ENCODE peak calls at places on chromosomes 5 and 9, in seven cellular contexts. Q is neuronal stem cell; R is CD8-positive, alpha-beta memory T cell; Y is HCT116; L is IMR-90; F is mammary epithelial cell; V is CD4-positive, alpha-beta memory T cell. Z is an unnamed sample. For H3K9me3, the result is how much of the 10 kb centered on the place peaks cover.

GRCh38 chr5:136016945-136017530 is 11.8 kb upstream of the TGFBI start:
- DNase-seq in Q (no peak), R (no peak), Y (peak), L (peak), F (peak), V (no peak), Z (no peak)

GRCh38 chr5:138925090-138925635 is 50.0 kb upstream of the LRRTM2 start:
- DNase-seq in Q (no peak), R (no peak), Y (no peak), L (no peak), F (no peak), V (no peak), Z (no peak)

GRCh38 chr9:26169684-26170083 is 491.4 kb upstream of the TUSC1 start:
- DNase-seq in Q (no peak), R (no peak), Y (no peak), L (peak), F (peak), V (no peak), Z (no peak)

GRCh38 chr9:111926421-111926875 is 29.8 kb downstream of the UGCG start:
- DNase-seq in Q (no peak), R (peak), Y (no peak), L (peak), F (no peak), V (peak), Z (peak)

GRCh38 chr9:81669011-81669739 is 20.2 kb downstream of the TLE1 start:
- DNase-seq in Q (no peak), R (no peak), Y (no peak), L (peak), F (no peak), V (no peak), Z (no peak)

GRCh38 chr5:142922223-142922952 is 152.2 kb downstream of the ARHGAP26 start:
- DNase-seq in Q (no peak), R (no peak), Y (no peak), L (peak), F (no peak), V (no peak), Z (no peak)

GRCh38 chr9:82410306-82410705 is 421.7 kb downstream of the SPATA31D1 start:
- DNase-seq in Q (no peak), R (no peak), Y (no peak), L (peak), F (peak), V (no peak), Z (no peak)

GRCh38 chr9:93288891-93289883 is 105.2 kb downstream of the WNK2 start:
- DNase-seq in Q (no peak), R (no peak), Y (no peak), L (peak), F (peak), V (no peak), Z (peak)

GRCh38 chr5:74073257-74073656 is 447.3 kb downstream of the ARHGEF28 start:
- DNase-seq in Q (no peak), R (no peak), Y (no peak), L (peak), F (no peak), V (no peak), Z (no peak)

GRCh38 chr9:70110194-70111041 is 66.8 kb downstream of the MAMDC2 start:
- DNase-seq in Q (no peak), R (no peak), Y (no peak), L (peak), F (no peak), V (no peak), Z (no peak)

GRCh38 chr9:107177243-107177839 is 105.7 kb upstream of the RAD23B start:
- DNase-seq in Q (no peak), R (no peak), Y (no peak), L (no peak), F (no peak), V (no peak), Z (no peak)

GRCh38 chr5:173884402-173885053 is 3.6 kb upstream of the CPEB4 start:
- DNase-seq in Q (no peak), R (peak), Y (no peak), L (no peak), F (peak), V (peak), Z (peak)

GRCh38 chr9:78831726-78832125 is 534.8 kb downstream of the PSAT1 start:
- DNase-seq in Q (no peak), R (no peak), Y (no peak), L (peak), F (no peak), V (no peak), Z (no peak)

GRCh38 chr5:181024245-181025029 is 15.6 kb upstream of the BTNL9 start:
- DNase-seq in Q (no peak), R (no peak), Y (no peak), L (no peak), F (peak), V (no peak), Z (no peak)

GRCh38 chr5:54221096-54221495 is 89.3 kb downstream of the ARL15 start:
- DNase-seq in Q (no peak), R (no peak), Y (no peak), L (no peak), F (no peak), V (no peak), Z (no peak)

GRCh38 chr5:62093981-62094380 is 212.0 kb upstream of the KIF2A start:
- DNase-seq in Q (peak), R (no peak), Y (no peak), L (peak), F (no peak), V (no peak), Z (peak)

GRCh38 chr9:85290019-85290418 is 451.7 kb downstream of the AGTPBP1 start:
- DNase-seq in Q (no peak), R (no peak), Y (no peak), L (no peak), F (no peak), V (no peak), Z (no peak)

GRCh38 chr5:36158144-36158543 is 6.2 kb downstream of the SKP2 start:
- DNase-seq in Q (no peak), R (no peak), Y (no peak), L (peak), F (no peak), V (no peak), Z (no peak)

GRCh38 chr5:2011481-2012411 is 129.0 kb upstream of the IRX4 start:
- DNase-seq in Q (no peak), R (no peak), Y (no peak), L (no peak), F (no peak), V (no peak), Z (peak)

GRCh38 chr9:73981405-73981804 is 515.7 kb upstream of the RORB start:
- DNase-seq in Q (no peak), R (no peak), Y (no peak), L (no peak), F (no peak), V (no peak), Z (no peak)

GRCh38 chr9:93814561-93814960 is 140.6 kb downstream of the BARX1 start:
- DNase-seq in Q (no peak), R (no peak), Y (no peak), L (no peak), F (no peak), V (no peak), Z (no peak)

GRCh38 chr5:149794338-149795023 is 64.4 kb downstream of the PPARGC1B start:
- DNase-seq in Q (no peak), R (no peak), Y (no peak), L (no peak), F (no peak), V (no peak), Z (no peak)

GRCh38 chr5:109767184-109767995 is 77.7 kb downstream of the MAN2A1 start:
- DNase-seq in Q (no peak), R (no peak), Y (no peak), L (no peak), F (no peak), V (no peak), Z (no peak)
- H3K4me3 ChIP-seq in Q (no peak), R (no peak), Y (no peak), L (no peak), F (no peak), V (no peak), Z (no peak)

GRCh38 chr9:77769246-77769645 is 121.1 kb upstream of the GNA14 start:
- DNase-seq in Q (no peak), R (no peak), Y (no peak), L (no peak), F (no peak), V (no peak), Z (peak)

GRCh38 chr9:77764894-77765780 is 117.0 kb upstream of the GNA14 start:
- DNase-seq in Q (no peak), R (no peak), Y (peak), L (peak), F (peak), V (no peak), Z (no peak)

GRCh38 chr9:77763566-77763965 is 115.4 kb upstream of the GNA14 start:
- DNase-seq in Q (no peak), R (no peak), Y (no peak), L (no peak), F (no peak), V (no peak), Z (no peak)

GRCh38 chr9:77765781-77766259 is 117.7 kb upstream of the GNA14 start:
- DNase-seq in Q (no peak), R (no peak), Y (no peak), L (no peak), F (no peak), V (no peak), Z (no peak)

GRCh38 chr9:77766587-77766986 is 118.5 kb upstream of the GNA14 start:
- DNase-seq in Q (no peak), R (no peak), Y (no peak), L (no peak), F (no peak), V (no peak), Z (no peak)
- H3K9me3 ChIP-seq in Q (under half), R (under half), Y (under half), L (under half), F (under half), V (under half), Z (under half)

DNA sequence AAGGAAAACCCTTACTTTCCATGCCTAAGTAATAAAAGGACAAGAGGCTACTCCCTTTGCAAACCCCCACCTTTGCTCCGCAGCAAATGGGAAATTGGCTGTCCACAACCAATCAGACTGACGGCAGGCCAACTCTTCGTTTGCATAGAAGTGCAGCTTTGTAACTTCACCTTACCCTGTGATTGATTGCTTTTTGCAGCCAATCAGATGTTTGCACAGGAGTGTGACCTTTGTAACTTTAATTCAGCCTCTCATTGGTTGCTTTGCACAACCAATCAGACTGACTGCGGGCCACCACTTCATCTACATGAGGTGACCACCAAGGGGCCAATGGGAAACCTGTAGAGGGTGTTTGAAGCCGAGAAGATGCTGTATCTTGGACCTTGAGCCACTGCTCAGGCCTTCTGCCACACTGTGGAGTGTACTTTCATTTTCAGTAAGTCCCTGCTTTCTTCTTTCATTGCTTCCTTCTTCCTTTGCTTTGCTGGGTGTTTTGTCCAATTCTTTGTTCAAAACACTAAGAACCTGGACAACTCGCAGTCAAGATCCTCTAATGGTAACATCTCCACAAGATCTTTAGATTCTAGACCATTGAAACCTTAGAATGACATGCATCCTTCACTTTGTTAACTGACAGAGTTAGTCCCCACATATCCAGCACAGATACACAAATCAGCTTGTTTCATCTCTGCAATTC is 51.3 kb upstream of the FREM1 start:
- DNase-seq in Q (no peak), R (no peak), Y (no peak), L (no peak), F (no peak), V (no peak), Z (no peak)
- H3K4me3 ChIP-seq in Q (no peak), R (no peak), Y (no peak), L (no peak), F (no peak), V (no peak), Z (no peak)

GRCh38 chr5:141319202-141319601 is 1.4 kb downstream of the TAF7 start:
- DNase-seq in Q (no peak), R (no peak), Y (no peak), L (no peak), F (no peak), V (no peak), Z (no peak)
- H3K9me3 ChIP-seq in Q (half or more), R (half or more), Y (under half), L (under half), F (half or more), V (under half), Z (half or more)

DNA sequence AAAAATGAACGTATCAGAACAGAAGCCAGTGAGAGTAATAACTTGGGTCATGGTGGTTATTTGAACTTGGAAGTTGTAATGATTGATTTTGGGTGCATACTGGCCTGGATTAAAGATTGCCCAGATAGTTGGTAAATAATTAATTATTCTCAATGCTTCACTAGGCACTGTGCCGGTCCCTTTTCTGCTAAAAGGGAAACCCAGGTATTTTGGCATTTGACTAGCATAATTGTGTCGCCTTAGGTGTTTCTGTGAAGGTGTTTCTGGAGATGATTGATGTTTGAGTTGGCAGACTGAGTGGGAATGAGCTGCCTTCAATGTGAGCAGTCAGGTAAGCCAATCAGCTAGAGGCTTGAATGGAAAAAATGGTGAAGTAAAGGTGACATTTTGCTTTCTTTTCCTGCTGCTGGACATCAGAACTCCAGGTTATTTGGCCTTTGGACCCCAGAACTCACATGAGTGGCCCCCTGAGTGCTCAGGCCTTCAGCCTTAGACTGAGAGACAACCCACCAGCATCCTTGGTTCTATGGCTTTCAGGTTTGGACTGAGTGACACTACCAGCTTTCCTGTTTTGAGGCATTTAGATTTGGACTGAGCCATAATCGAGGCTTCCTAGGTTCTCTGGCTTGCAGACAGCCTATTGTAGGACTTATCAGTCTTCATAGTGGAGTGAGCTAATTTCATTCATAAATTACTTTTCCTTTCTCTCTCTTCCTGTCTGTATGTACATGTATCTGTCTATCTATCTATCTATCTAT is 120.7 kb upstream of the PAPPA start:
- DNase-seq in Q (no peak), R (no peak), Y (no peak), L (no peak), F (no peak), V (no peak), Z (no peak)
- H3K4me3 ChIP-seq in Q (no peak), R (no peak), Y (no peak), L (no peak), F (no peak), V (no peak), Z (no peak)

GRCh38 chr5:124736814-124737186 is 9.6 kb downstream of the ZNF608 start:
- DNase-seq in Q (no peak), R (no peak), Y (no peak), L (no peak), F (no peak), V (no peak), Z (no peak)
- H3K9me3 ChIP-seq in Q (under half), R (under half), Y (under half), L (under half), F (under half), V (under half), Z (under half)

GRCh38 chr9:35814106-35814840 is 569 bp downstream of the HINT2 start:
- DNase-seq in Q (peak), R (no peak), Y (no peak), L (peak), F (peak), V (no peak), Z (peak)

GRCh38 chr9:35814841-35815543 is at the start of gene HINT2:
- DNase-seq in Q (peak), R (peak), Y (peak), L (peak), F (peak), V (peak), Z (peak)

GRCh38 chr9:35813434-35814105 is 1.3 kb downstream of the HINT2 start:
- DNase-seq in Q (no peak), R (no peak), Y (peak), L (peak), F (no peak), V (no peak), Z (no peak)

GRCh38 chr9:35811364-35812024 is 568 bp downstream of the SPAG8 start:
- DNase-seq in Q (no peak), R (no peak), Y (no peak), L (no peak), F (no peak), V (no peak), Z (no peak)

DNA sequence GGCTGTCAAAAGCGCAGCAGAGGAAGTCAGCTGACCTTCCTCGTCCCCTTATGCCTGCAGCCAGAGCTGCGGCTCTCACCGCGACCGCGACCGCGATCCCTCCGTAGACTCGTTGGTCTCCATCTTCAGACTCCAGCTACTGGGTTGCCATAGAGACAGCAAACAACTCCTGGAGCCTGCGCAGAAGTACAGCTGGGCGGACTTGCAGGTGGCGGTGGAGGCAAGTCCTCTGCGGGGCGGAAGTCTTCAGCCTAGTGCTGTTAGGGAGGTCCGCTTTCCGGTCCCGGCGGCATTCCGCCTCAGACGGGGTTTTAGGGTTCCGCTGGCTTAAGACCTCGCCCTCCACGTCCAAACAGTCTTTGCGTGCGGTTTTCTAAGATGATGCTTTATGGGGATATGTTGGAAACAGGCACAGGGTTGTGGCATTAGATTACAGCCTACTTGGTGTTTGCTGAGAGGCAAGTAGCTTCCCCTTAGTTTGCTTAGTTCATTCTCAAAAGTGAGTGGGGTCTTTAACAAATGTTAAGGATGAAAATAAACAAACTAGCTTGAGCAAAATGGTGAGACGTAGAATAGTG is at the start of gene SPAG8:
- DNase-seq in Q (peak), R (peak), Y (peak), L (peak), F (peak), V (peak), Z (peak)
- H3K4me3 ChIP-seq in Q (peak), R (peak), Y (no peak), L (peak), F (peak), V (peak), Z (peak)

DNA sequence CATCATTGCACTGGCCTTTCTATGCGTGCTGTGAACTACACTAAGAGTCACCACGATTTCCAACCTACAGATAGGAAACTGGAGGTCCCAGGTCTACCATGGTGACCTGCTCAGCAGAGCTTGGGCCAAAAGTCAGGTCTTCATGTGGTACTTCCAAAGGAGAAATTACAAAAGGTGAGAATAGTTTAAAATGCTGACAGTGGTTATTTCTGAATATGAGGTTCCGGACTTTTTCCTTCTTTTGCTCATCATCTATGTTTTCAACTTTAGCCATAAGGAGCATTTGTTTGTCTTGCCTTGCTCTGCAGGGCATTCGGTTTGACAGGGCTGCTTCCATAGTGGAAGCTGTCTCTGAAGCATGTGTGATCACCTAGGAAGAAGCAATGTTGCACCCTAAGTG is 282.1 kb upstream of the IRX1 start:
- DNase-seq in Q (no peak), R (no peak), Y (no peak), L (no peak), F (no peak), V (no peak), Z (no peak)
- H3K9me3 ChIP-seq in Q (under half), R (under half), Y (under half), L (under half), F (under half), V (under half), Z (under half)

GRCh38 chr9:136091582-136092352 is 3.3 kb downstream of the NACC2 start:
- DNase-seq in Q (no peak), R (no peak), Y (no peak), L (peak), F (no peak), V (peak), Z (no peak)

GRCh38 chr9:136093331-136093986 is 1.6 kb downstream of the NACC2 start:
- DNase-seq in Q (no peak), R (no peak), Y (no peak), L (no peak), F (no peak), V (no peak), Z (peak)

GRCh38 chr9:136092741-136093140 is 2.3 kb downstream of the NACC2 start:
- DNase-seq in Q (no peak), R (no peak), Y (no peak), L (no peak), F (no peak), V (no peak), Z (peak)

GRCh38 chr9:136090768-136091581 is 4.1 kb downstream of the NACC2 start:
- DNase-seq in Q (no peak), R (no peak), Y (no peak), L (no peak), F (no peak), V (no peak), Z (no peak)

DNA sequence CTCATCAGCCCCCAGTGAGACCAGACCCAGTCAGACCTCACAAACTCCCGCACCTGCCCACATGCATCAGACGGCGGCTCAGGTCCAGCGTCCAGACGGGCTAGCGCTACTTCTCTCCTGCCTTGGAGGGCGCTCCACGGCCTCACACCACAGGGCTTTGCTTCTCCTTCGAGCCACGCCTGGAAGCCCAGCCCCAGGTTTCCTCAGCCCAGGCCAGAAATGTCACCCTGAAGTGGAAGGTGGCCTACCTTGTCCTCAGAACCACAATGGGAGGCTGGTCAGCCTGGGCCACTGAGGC is 2.8 kb downstream of the NACC2 start:
- DNase-seq in Q (no peak), R (no peak), Y (no peak), L (no peak), F (no peak), V (peak), Z (no peak)
- H3K4me3 ChIP-seq in Q (peak), R (no peak), Y (no peak), L (no peak), F (no peak), V (no peak), Z (no peak)

DNA sequence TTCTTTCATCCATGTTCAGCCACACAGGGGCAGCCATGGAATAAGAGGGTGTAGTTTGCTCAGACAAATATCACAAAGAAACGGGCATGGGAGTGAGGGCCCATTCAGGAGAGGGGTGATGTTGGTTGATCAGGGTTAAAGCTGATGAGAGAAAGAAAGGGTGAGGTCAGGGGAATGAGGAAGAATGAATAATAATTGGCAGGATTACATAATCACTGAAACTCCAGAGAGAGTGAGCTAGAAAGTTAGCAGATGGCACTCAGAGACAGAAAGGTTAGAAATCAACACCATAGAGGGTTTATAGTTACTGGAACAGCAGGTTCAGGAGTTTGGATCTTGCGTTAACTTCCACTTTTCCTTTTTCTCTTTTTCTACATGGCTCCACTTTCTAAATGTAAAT is 113.9 kb downstream of the TAF11L14 start:
- DNase-seq in Q (no peak), R (no peak), Y (no peak), L (no peak), F (peak), V (no peak), Z (no peak)
- H3K9me3 ChIP-seq in Q (under half), R (under half), Y (under half), L (under half), F (under half), V (under half), Z (under half)